ENCODE peak calls at places on chromosomes 7 and 10, in four cellular contexts. S is AML-193; R is effector CD4-positive, alpha-beta T cell; H is thoracic aorta. U is an unnamed sample.

GRCh38 chr10:133275683-133276092 is 980 bp downstream of the ADAM8 start:
- DNase-seq in S (no peak), R (peak), H (no peak), U (peak)

GRCh38 chr7:12674861-12675260 is 12.6 kb upstream of the ARL4A start:
- DNase-seq in S (peak), R (peak), H (no peak), U (no peak)

GRCh38 chr7:149448961-149449360 is 11.9 kb downstream of the ZNF777 start:
- DNase-seq in S (no peak), R (no peak), H (no peak), U (no peak)

GRCh38 chr7:107152011-107152410 is 16.8 kb upstream of the HBP1 start:
- DNase-seq in S (no peak), R (no peak), H (no peak), U (no peak)

GRCh38 chr7:4650471-4651047 is 31.5 kb upstream of the FOXK1 start:
- DNase-seq in S (no peak), R (no peak), H (no peak), U (peak)

GRCh38 chr7:100371561-100372171 is 1.6 kb upstream of the PILRA start:
- DNase-seq in S (no peak), R (no peak), H (no peak), U (peak)

GRCh38 chr7:105352922-105353668 is 35.6 kb downstream of the SRPK2 start:
- DNase-seq in S (no peak), R (no peak), H (no peak), U (no peak)

GRCh38 chr10:14740684-14741247 is 33.9 kb downstream of the FAM107B start:
- DNase-seq in S (no peak), R (no peak), H (no peak), U (no peak)

GRCh38 chr7:23971031-23971430 is 261.0 kb downstream of the STK31 start:
- DNase-seq in S (no peak), R (no peak), H (no peak), U (no peak)

GRCh38 chr7:158911734-158912133 is 55.4 kb downstream of the DYNC2I1 start:
- DNase-seq in S (no peak), R (no peak), H (no peak), U (no peak)

GRCh38 chr7:1459930-1460756 is 873 bp upstream of the MICALL2 start:
- DNase-seq in S (no peak), R (no peak), H (no peak), U (no peak)

GRCh38 chr7:2709553-2710165 is 21.7 kb downstream of the AMZ1 start:
- DNase-seq in S (peak), R (peak), H (no peak), U (peak)

GRCh38 chr7:158588085-158588877 is 658 bp upstream of the PTPRN2 start:
- DNase-seq in S (no peak), R (no peak), H (no peak), U (peak)

GRCh38 chr10:100878291-100878910 is 34.4 kb upstream of the SLF2 start:
- DNase-seq in S (peak), R (no peak), H (no peak), U (no peak)

GRCh38 chr7:122884186-122884585 is 2.1 kb downstream of the CADPS2 start:
- DNase-seq in S (no peak), R (no peak), H (no peak), U (no peak)

GRCh38 chr10:14063531-14064317 is 267.0 kb downstream of the FRMD4A start:
- DNase-seq in S (no peak), R (no peak), H (no peak), U (peak)

GRCh38 chr10:21919117-21919516 is 84.4 kb downstream of the DNAJC1 start:
- DNase-seq in S (no peak), R (no peak), H (no peak), U (no peak)

GRCh38 chr7:101877882-101878591 is 60.6 kb downstream of the CUX1 start:
- DNase-seq in S (no peak), R (no peak), H (no peak), U (no peak)

GRCh38 chr10:88066876-88067275 is 203.5 kb downstream of the PTEN start:
- DNase-seq in S (peak), R (no peak), H (no peak), U (no peak)

GRCh38 chr10:92681306-92681823 is 8.4 kb upstream of the HHEX start:
- DNase-seq in S (no peak), R (no peak), H (no peak), U (no peak)

GRCh38 chr7:143243011-143243410 is 20.2 kb upstream of the GSTK1 start:
- DNase-seq in S (no peak), R (no peak), H (no peak), U (no peak)

GRCh38 chr7:49295136-49295535 is 370.8 kb downstream of the CDC14C start:
- DNase-seq in S (no peak), R (no peak), H (no peak), U (no peak)